ENCODE peak calls at places on chromosomes 12 and 14, in eight cellular contexts. A is H4; U is occipital lobe; S is NCI-H1092 treated with DMSO at 0.1 percent for 48 hours; I is CD8-positive, alpha-beta T cell; M is SW 1271; J is bronchial epithelial cell; X is RCC 7860. F is an unnamed sample.
A peak's percentile ranks its signal among the peaks of the same experiment; 100 is the strongest.

GRCh38 chr12:110687770-110688169 is 1.1 kb downstream of the HVCN1 start:
- DNase-seq in X (no peak), A (no peak), I (no peak), S (no peak), U (no peak), M (no peak), J (no peak), F (no peak)

GRCh38 chr12:89228466-89228865 is 123.8 kb downstream of the DUSP6 start:
- DNase-seq in M (no peak), S (no peak), U (no peak), I (no peak), J (no peak), A (no peak), X (no peak), F (no peak)

GRCh38 chr14:67515386-67516079 is 17.6 kb upstream of the PLEKHH1 start:
- DNase-seq in U (peak; percentile 24), M (no peak), J (no peak), A (no peak), S (peak; percentile 35), X (no peak), I (no peak), F (no peak)

GRCh38 chr12:131452444-131452860 is 258.4 kb upstream of the SFSWAP start:
- DNase-seq in M (no peak), U (no peak), X (no peak), J (no peak), S (no peak), I (no peak), A (no peak), F (no peak)

GRCh38 chr12:65170245-65170881 is 980 bp downstream of the LEMD3 start:
- DNase-seq in U (peak; percentile 22), A (no peak), M (no peak), I (peak; percentile 31), S (peak; percentile 15), J (peak; percentile 67), X (peak; percentile 40), F (no peak)

GRCh38 chr14:22391908-22392307 is 197.1 kb downstream of the DAD1 start:
- DNase-seq in X (peak; percentile 41), I (no peak), S (peak; percentile 71), J (peak; percentile 72), M (no peak), U (peak; percentile 13), A (peak; percentile 81), F (peak; percentile 87)

GRCh38 chr14:101196795-101197590 is 293.5 kb upstream of the RTL1 start:
- DNase-seq in U (no peak), A (no peak), X (no peak), S (no peak), J (no peak), I (no peak), M (no peak), F (no peak)

GRCh38 chr14:104152686-104153398 is 14.5 kb downstream of the KIF26A start:
- DNase-seq in A (no peak), S (no peak), U (no peak), X (no peak), I (no peak), M (no peak), J (no peak), F (no peak)

GRCh38 chr14:102749393-102749792 is 27.9 kb upstream of the TRAF3 start:
- DNase-seq in J (no peak), S (peak; percentile 70), M (no peak), A (no peak), I (no peak), X (no peak), U (no peak), F (no peak)

GRCh38 chr14:39875028-39875427 is 442.8 kb upstream of the FBXO33 start:
- DNase-seq in U (no peak), A (no peak), I (no peak), M (no peak), X (no peak), S (no peak), J (no peak), F (no peak)

GRCh38 chr12:91273542-91273941 is 90.9 kb upstream of the DCN start:
- DNase-seq in M (no peak), U (no peak), A (no peak), S (no peak), I (no peak), J (no peak), X (no peak), F (no peak)

GRCh38 chr14:106318700-106319099 is 792.3 kb downstream of the TMEM121 start:
- DNase-seq in M (no peak), X (no peak), I (peak; percentile 25), S (no peak), U (no peak), J (no peak), A (no peak), F (no peak)

GRCh38 chr12:106332536-106332935 is 25.0 kb upstream of the POLR3B start:
- DNase-seq in J (no peak), S (no peak), I (no peak), X (no peak), M (no peak), U (no peak), A (no peak), F (no peak)